ENCODE peak calls at places on chromosomes 2 and 18, in eight cellular contexts. C, I, N, D, O, K, U and P are unnamed samples.

GRCh38 chr2:68465081-68465916 is 1.8 kb downstream of the FBXO48 start:
- DNase-seq in U (peak), N (no peak), C (peak), K (no peak), I (peak), O (no peak), D (no peak), P (peak)

GRCh38 chr2:200586644-200586975 is 796 bp downstream of the AOX1 start:
- DNase-seq in C (no peak), I (no peak), U (no peak), O (no peak), N (no peak), K (no peak), D (no peak), P (no peak)

GRCh38 chr18:22846088-22846683 is 86.9 kb upstream of the RBBP8 start:
- DNase-seq in O (no peak), U (peak), K (peak), N (no peak), C (peak), D (no peak), I (peak), P (peak)

GRCh38 chr2:205957452-205958154 is 128.4 kb downstream of the INO80D start:
- DNase-seq in C (no peak), N (no peak), K (no peak), U (no peak), O (no peak), D (no peak), I (no peak), P (no peak)

GRCh38 chr2:183267148-183267827 is 143.0 kb downstream of the NUP35 start:
- DNase-seq in K (no peak), C (no peak), O (no peak), N (no peak), I (no peak), U (no peak), D (no peak), P (no peak)

GRCh38 chr2:96264656-96265348 is 995 bp downstream of the TMEM127 start:
- DNase-seq in N (no peak), K (peak), C (peak), U (peak), D (no peak), O (no peak), I (peak), P (peak)

GRCh38 chr2:172698041-172698863 is 37.4 kb upstream of the RAPGEF4 start:
- DNase-seq in U (peak), O (no peak), C (peak), D (no peak), I (peak), K (peak), N (peak), P (peak)

GRCh38 chr2:196492946-196493345 is 146.6 kb upstream of the CCDC150 start:
- DNase-seq in O (no peak), D (no peak), U (no peak), N (no peak), K (no peak), C (no peak), I (no peak), P (no peak)

GRCh38 chr2:3868012-3868411 is 164.6 kb downstream of the DCDC2C start:
- DNase-seq in I (no peak), O (no peak), D (no peak), K (no peak), C (no peak), N (no peak), U (no peak), P (no peak)

GRCh38 chr2:135299165-135299564 is 231.9 kb downstream of the ZRANB3 start:
- DNase-seq in O (no peak), I (peak), N (no peak), C (no peak), U (peak), D (no peak), K (no peak), P (no peak)

GRCh38 chr18:10482985-10483949 is 28.8 kb downstream of the APCDD1 start:
- DNase-seq in C (no peak), D (no peak), U (no peak), K (no peak), I (no peak), N (no peak), O (no peak), P (no peak)

GRCh38 chr2:165576409-165576808 is 106.9 kb downstream of the CSRNP3 start:
- DNase-seq in K (no peak), U (no peak), N (no peak), D (no peak), C (no peak), I (no peak), O (no peak), P (no peak)

GRCh38 chr2:163565192-163565591 is 170.6 kb downstream of the FIGN start:
- DNase-seq in C (no peak), N (no peak), U (peak), D (no peak), I (no peak), K (no peak), O (no peak), P (peak)

GRCh38 chr18:48563027-48563426 is 24.2 kb downstream of the CTIF start:
- DNase-seq in N (no peak), O (no peak), D (no peak), K (peak), I (peak), U (peak), C (peak), P (peak)

GRCh38 chr2:14256890-14257289 is 375.6 kb upstream of the LRATD1 start:
- DNase-seq in I (no peak), O (no peak), K (peak), U (no peak), D (no peak), C (peak), N (no peak), P (no peak)

GRCh38 chr2:72515696-72516095 is 310.1 kb downstream of the EXOC6B start:
- DNase-seq in C (peak), U (peak), K (peak), D (no peak), I (peak), N (no peak), O (no peak), P (peak)

GRCh38 chr2:213238753-213239591 is 45.3 kb upstream of the SPAG16 start:
- DNase-seq in C (peak), D (no peak), I (peak), N (no peak), U (peak), O (no peak), K (peak), P (peak)

GRCh38 chr2:85216051-85216431 is 82.8 kb downstream of the TCF7L1 start:
- DNase-seq in I (no peak), C (no peak), N (no peak), O (no peak), U (no peak), K (no peak), D (no peak), P (no peak)

GRCh38 chr18:22813648-22814328 is 119.3 kb upstream of the RBBP8 start:
- DNase-seq in C (peak), O (no peak), K (peak), I (peak), U (peak), D (no peak), N (peak), P (peak)

GRCh38 chr2:173148520-173148919 is 72.9 kb downstream of the MAP3K20 start:
- DNase-seq in O (no peak), N (no peak), C (peak), D (no peak), I (peak), K (peak), U (peak), P (peak)